ENCODE peak calls at places on chromosome 1, in nine cellular contexts. V is amniotic stem cell; H is T-cell; N is cortex of kidney; M is myocyte; I is GM20000; P is NCI-H446; G is AML-193; L is stimulated activated CD4-positive, alpha-beta T cell treated with anti-CD3 and anti-CD28 coated beads, TNF-alpha, amount 100 ng/mL, for 48 hours. Y is an unnamed sample.

GRCh38 chr1:65459397-65459768 is 38.9 kb downstream of the LEPR start:
- DNase-seq in P (no peak), L (no peak), I (peak; percentile 42), H (no peak), N (no peak), M (peak; percentile 41), V (no peak), G (peak; percentile 40), Y (peak; percentile 25)

GRCh38 chr1:64223329-64224151 is 20.1 kb downstream of the UBE2U start:
- DNase-seq in H (no peak), L (no peak), P (no peak), N (no peak), G (peak; percentile 15), M (peak; percentile 62), V (peak; percentile 79), I (peak; percentile 27), Y (no peak)

GRCh38 chr1:223363856-223364684 is at the start of gene SUSD4:
- DNase-seq in G (no peak), M (peak; percentile 25), N (peak; percentile 48), I (peak; percentile 62), L (peak; percentile 45), P (peak; percentile 23), V (no peak), H (peak; percentile 52), Y (peak; percentile 66)

GRCh38 chr1:214449371-214449770 is 102.0 kb downstream of the PTPN14 start:
- DNase-seq in G (no peak), V (no peak), H (no peak), N (no peak), I (no peak), L (no peak), M (no peak), P (no peak), Y (no peak)

GRCh38 chr1:41765109-41765655 is 153.5 kb downstream of the HIVEP3 start:
- DNase-seq in P (no peak), L (no peak), V (no peak), M (no peak), G (peak; percentile 46), I (no peak), N (no peak), H (no peak), Y (no peak)

GRCh38 chr1:31977361-31978131 is 36.1 kb upstream of the KHDRBS1 start:
- DNase-seq in P (no peak), M (peak; percentile 53), I (no peak), V (no peak), H (no peak), G (peak; percentile 22), L (no peak), N (no peak), Y (peak; percentile 21)

GRCh38 chr1:234649432-234650081 is 39.6 kb upstream of the IRF2BP2 start:
- DNase-seq in I (no peak), H (no peak), L (no peak), M (peak; percentile 54), P (no peak), N (no peak), V (no peak), G (no peak), Y (no peak)

GRCh38 chr1:6008696-6009095 is 16.5 kb upstream of the NPHP4 start:
- DNase-seq in I (no peak), G (no peak), P (no peak), L (no peak), H (no peak), M (no peak), V (no peak), N (no peak), Y (no peak)

GRCh38 chr1:204872262-204872881 is 1.7 kb downstream of the NFASC start:
- DNase-seq in H (no peak), N (no peak), V (no peak), G (no peak), I (no peak), M (peak; percentile 92), P (no peak), L (no peak), Y (no peak)

GRCh38 chr1:152458384-152459185 is 44.5 kb upstream of the CRNN start:
- DNase-seq in M (peak; percentile 89), G (peak; percentile 78), P (peak; percentile 38), V (peak; percentile 23), H (peak; percentile 78), N (no peak), I (peak; percentile 57), L (peak; percentile 62), Y (peak; percentile 61)

GRCh38 chr1:19563336-19564097 is 78.2 kb upstream of the CAPZB start:
- DNase-seq in M (peak; percentile 90), L (no peak), I (no peak), P (no peak), V (peak; percentile 30), H (no peak), N (no peak), G (no peak), Y (no peak)

GRCh38 chr1:205812271-205812877 is 624 bp downstream of the SLC41A1 start:
- DNase-seq in V (no peak), H (no peak), N (no peak), M (peak; percentile 41), L (peak; percentile 18), P (no peak), I (peak; percentile 52), G (no peak), Y (peak; percentile 66)